ENCODE peak calls at places on chromosome 11, in seven cellular contexts. E is neural progenitor cell, M is hepatocyte, Q is H9, C is fibroblast of lung, V is astrocyte, U is HCT116. G is an unnamed sample.

GRCh38 chr11:65208785-65209710 is 27.3 kb downstream of the CAPN1 start:
- DNase-seq in E (no peak), M (no peak), Q (no peak), C (no peak), V (no peak), U (no peak), G (no peak)

GRCh38 chr11:14148653-14149273 is 186.2 kb downstream of the SPON1 start:
- DNase-seq in E (peak), M (peak), Q (no peak), C (peak), V (peak), U (peak), G (peak)

GRCh38 chr11:20388096-20389055 is 860 bp downstream of the PRMT3 start:
- DNase-seq in E (no peak), M (no peak), Q (no peak), C (no peak), V (peak), U (no peak), G (peak)

GRCh38 chr11:73249858-73250773 is 22.0 kb upstream of the P2RY6 start:
- DNase-seq in E (no peak), M (no peak), Q (peak), C (no peak), V (no peak), U (no peak), G (no peak)

GRCh38 chr11:36056160-36056751 is 112.4 kb downstream of the LDLRAD3 start:
- DNase-seq in E (peak), M (peak), Q (peak), C (no peak), V (no peak), U (no peak), G (no peak)

GRCh38 chr11:59175104-59175503 is 3.2 kb downstream of the DTX4 start:
- DNase-seq in E (peak), M (no peak), Q (no peak), C (no peak), V (no peak), U (no peak), G (no peak)

GRCh38 chr11:115316682-115317081 is 187.5 kb downstream of the CADM1 start:
- DNase-seq in E (no peak), M (no peak), Q (no peak), C (no peak), V (no peak), U (no peak), G (no peak)

GRCh38 chr11:126359431-126360048 is 4.1 kb downstream of the ST3GAL4 start:
- DNase-seq in E (no peak), M (peak), Q (no peak), C (peak), V (peak), U (no peak), G (no peak)

GRCh38 chr11:123682976-123683375 is 28.6 kb upstream of the SCN3B start:
- DNase-seq in E (no peak), M (no peak), Q (no peak), C (no peak), V (no peak), U (no peak), G (no peak)

GRCh38 chr11:134454146-134454690 is 42.2 kb upstream of the B3GAT1 start:
- DNase-seq in E (no peak), M (no peak), Q (no peak), C (no peak), V (no peak), U (no peak), G (no peak)

GRCh38 chr11:109527496-109527895 is 105.5 kb downstream of the C11orf87 start:
- DNase-seq in E (no peak), M (no peak), Q (no peak), C (peak), V (peak), U (no peak), G (no peak)

GRCh38 chr11:76657139-76657823 is 13.3 kb downstream of the LRRC32 start:
- DNase-seq in E (no peak), M (no peak), Q (peak), C (no peak), V (no peak), U (no peak), G (no peak)

GRCh38 chr11:8328848-8329330 is 65.2 kb upstream of the LMO1 start:
- DNase-seq in E (peak), M (peak), Q (peak), C (peak), V (peak), U (peak), G (peak)

DNA sequence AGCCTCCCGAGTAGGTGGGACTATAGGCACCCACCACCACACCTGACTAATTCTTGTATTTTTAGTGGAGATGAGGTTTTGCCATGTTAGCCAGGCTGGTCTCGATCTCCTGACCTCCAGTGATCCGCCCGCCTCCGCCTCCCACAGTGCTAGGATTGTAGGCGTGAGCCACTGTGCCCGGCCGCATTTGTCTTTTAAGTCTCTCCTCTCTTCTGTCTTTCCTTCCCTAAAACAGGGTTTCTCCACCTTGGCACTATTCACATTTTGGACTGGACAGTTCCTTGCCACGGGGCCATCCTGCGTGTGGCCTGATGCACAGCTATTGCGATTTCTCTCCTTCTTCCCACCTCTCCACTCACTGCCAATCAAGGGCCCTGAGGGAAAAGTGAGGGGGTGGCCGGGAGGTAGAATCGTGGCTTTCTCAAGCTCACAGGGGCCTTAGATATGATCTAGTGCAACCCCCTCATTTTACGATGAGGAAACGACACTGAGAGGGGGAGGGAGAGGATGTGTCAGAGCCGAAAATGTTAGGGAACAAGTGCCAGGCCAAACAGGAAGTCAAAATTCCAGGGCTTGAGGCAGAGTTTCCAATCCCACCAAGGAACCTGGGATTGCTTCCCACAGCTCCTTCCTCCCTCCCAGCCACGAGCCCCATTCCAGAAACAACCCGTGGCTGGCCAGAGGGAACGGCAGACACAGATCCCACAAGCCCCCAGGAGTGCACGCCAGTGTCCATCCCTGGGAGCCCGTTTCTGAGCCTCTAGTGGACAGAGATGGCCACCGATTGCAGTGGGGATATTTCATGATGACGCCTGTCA is 21.2 kb downstream of the SCGB1A1 start:
- DNase-seq in E (no peak), M (no peak), Q (no peak), C (peak), V (peak), U (no peak), G (no peak)
- H2AFZ ChIP-seq in E (peak), M (no peak), Q (no peak), C (peak), V (peak), U (no peak), G (no peak)

DNA sequence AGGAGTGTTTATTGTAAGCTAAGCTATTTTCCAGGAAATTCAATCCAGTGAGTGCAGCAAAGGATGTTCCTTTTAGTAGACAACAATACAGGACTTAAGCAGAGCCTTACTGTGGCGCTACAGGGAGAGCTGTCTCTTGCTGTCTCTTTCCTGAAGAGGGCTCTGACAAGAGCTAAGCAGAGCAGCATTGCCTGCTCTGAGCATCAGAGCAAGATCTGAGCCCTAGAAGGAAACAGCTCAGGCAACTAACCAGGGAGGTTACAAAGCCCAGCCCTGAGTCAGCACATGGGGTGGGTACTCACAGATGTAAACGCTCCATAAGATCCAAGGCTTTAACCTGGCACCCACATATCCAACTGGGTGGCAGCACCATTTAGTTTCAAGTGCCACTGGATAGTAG is 8.0 kb downstream of the LAYN start:
- DNase-seq in E (no peak), M (no peak), Q (no peak), C (no peak), V (no peak), U (no peak), G (no peak)
- TF ChIP-seq CTCF in E (no peak), M (no peak), Q (no peak), C (no peak), V (no peak), U (no peak), G (no peak)

GRCh38 chr11:102286292-102286691 is 31.0 kb upstream of the BIRC3 start:
- DNase-seq in E (no peak), M (no peak), Q (no peak), C (no peak), V (no peak), U (no peak), G (no peak)
- H2AFZ ChIP-seq in E (no peak), M (no peak), Q (no peak), C (no peak), V (no peak), U (peak), G (no peak)

GRCh38 chr11:118524356-118524755 is 2.9 kb upstream of the TTC36 start:
- DNase-seq in E (no peak), M (no peak), Q (no peak), C (no peak), V (no peak), U (no peak), G (no peak)

GRCh38 chr11:118527109-118527508 is at the start of gene TTC36:
- DNase-seq in E (no peak), M (no peak), Q (no peak), C (no peak), V (no peak), U (no peak), G (no peak)

GRCh38 chr11:118528511-118528910 is 1.2 kb downstream of the TTC36 start:
- DNase-seq in E (no peak), M (no peak), Q (no peak), C (no peak), V (no peak), U (no peak), G (no peak)

GRCh38 chr11:118524757-118525465 is 2.4 kb upstream of the TTC36 start:
- DNase-seq in E (no peak), M (no peak), Q (no peak), C (peak), V (no peak), U (no peak), G (no peak)

GRCh38 chr11:118526688-118527087 is 586 bp upstream of the TTC36 start:
- DNase-seq in E (no peak), M (no peak), Q (no peak), C (no peak), V (no peak), U (no peak), G (no peak)
- TF ChIP-seq CTCF in E (no peak), M (no peak), Q (no peak), C (no peak), V (no peak), U (no peak), G (no peak)

GRCh38 chr11:57499983-57500461 is 15.5 kb downstream of the SLC43A1 start:
- DNase-seq in E (no peak), M (no peak), Q (no peak), C (no peak), V (no peak), U (no peak), G (no peak)
- H2AFZ ChIP-seq in E (no peak), M (peak), Q (no peak), C (peak), V (peak), U (peak), G (no peak)

GRCh38 chr11:3052109-3052479 is 5.1 kb downstream of the CARS1 start:
- DNase-seq in E (no peak), M (no peak), Q (no peak), C (no peak), V (no peak), U (no peak), G (no peak)

GRCh38 chr11:3052567-3052966 is 4.7 kb downstream of the CARS1 start:
- DNase-seq in E (no peak), M (no peak), Q (no peak), C (no peak), V (no peak), U (no peak), G (no peak)

GRCh38 chr11:3050386-3051325 is 6.6 kb downstream of the CARS1 start:
- DNase-seq in E (no peak), M (no peak), Q (no peak), C (no peak), V (no peak), U (no peak), G (no peak)

GRCh38 chr11:3049430-3050243 is 7.6 kb downstream of the CARS1 start:
- DNase-seq in E (no peak), M (peak), Q (no peak), C (peak), V (peak), U (peak), G (peak)

DNA sequence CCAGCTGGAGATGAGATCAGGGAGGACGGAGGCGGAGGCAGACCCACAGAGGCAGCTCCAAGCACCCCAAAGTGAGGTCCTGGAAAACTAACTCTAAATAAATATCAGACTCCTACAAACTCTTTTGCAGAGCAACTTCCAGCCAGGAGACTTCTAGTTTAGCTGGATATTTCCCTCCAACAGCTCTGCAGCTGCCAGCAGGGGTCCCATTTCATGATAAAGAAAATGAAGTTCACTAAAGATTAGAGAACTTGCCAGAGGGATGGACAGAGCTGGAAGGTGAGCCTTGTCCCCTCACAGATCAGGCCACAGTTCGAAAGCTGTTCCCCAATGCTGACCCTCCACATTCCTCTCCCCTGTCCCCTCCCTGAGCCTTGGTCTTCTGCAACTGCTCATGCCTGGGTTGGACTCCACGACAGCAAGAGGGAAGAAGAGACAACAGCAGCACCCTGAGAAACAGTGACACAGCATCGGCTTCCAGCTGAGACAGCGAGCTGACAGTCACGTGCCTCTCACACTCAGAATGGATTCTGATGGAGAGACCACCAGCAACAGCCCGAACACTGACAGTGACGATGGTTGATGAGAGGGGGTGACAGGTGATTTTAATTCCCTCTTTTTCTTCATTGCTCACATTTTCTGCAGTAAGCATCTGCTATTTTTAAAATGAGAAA is 5.7 kb downstream of the CARS1 start:
- DNase-seq in E (no peak), M (no peak), Q (no peak), C (no peak), V (no peak), U (no peak), G (no peak)
- TF ChIP-seq CTCF in E (no peak), M (no peak), Q (no peak), C (no peak), V (peak), U (no peak), G (no peak)

DNA sequence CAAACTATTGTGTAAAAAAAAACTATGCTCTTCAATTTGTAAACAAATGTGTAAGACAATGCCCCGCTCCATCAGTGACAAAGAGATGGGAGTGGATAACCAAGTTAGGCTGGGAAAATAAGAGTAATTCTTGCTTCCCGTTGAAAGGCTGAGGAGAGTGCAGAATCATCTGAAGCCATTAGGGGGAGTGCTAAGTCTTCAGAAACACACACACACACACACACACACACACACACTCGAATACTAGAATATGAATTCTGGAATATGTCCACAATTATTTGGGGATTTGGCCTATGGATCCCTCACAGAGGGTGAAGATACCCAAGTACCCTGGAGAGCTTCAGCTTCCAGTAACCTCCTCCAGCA is 27.8 kb upstream of the ROBO3 start:
- DNase-seq in E (peak), M (peak), Q (peak), C (peak), V (peak), U (peak), G (peak)
- H2AFZ ChIP-seq in E (no peak), M (no peak), Q (no peak), C (no peak), V (no peak), U (no peak), G (peak)

DNA sequence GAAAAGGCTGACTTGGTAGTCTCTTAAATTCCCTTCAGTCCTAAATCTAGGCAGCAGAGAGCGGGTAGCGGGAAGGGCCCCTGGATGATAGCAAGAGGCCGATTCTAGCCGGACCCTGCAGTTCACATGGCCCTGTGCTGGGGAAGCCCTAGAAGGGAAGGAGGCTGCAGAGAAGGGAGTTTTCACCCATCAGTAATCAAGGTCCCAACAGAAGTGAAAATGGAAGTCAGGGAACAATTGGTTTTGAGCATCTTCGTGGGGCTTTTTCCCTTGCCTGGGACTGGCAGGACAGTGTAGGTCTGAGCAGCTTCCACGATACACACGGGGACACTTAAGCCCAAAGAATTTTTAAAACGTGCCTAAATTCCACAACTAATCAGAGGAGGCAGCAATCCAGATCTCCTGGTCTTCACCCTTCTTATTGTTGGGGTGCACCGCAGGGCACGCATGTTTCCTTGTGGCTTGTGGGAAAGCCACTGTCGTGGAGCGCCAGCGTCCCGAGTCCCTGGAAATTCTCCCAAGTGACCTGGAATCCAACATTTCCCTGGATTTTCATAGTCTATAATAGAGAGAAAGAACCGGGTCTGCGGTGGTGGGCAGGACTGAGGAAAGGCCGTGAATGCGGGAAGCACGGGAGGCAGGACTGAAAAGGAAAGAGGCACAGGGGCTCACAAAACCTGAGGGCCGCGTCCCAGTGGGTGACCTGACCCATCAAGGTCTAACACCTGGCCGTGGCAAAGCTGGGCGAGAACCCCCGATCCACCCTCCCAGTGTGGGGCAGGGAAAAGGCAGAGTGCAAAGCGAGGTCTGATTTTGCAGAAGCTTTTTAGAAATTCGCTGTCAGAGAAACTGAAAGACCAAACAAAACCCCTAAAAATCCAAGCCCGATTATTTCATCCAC is 832 bp upstream of the OAF start:
- DNase-seq in E (peak), M (no peak), Q (no peak), C (no peak), V (no peak), U (no peak), G (no peak)
- TF ChIP-seq CTCF in E (no peak), M (no peak), Q (no peak), C (no peak), V (no peak), U (no peak), G (no peak)

GRCh38 chr11:86991341-86991740 is 36.1 kb upstream of the FZD4 start:
- DNase-seq in E (no peak), M (no peak), Q (no peak), C (no peak), V (no peak), U (no peak), G (no peak)

GRCh38 chr11:86988351-86988881 is 33.2 kb upstream of the FZD4 start:
- DNase-seq in E (no peak), M (no peak), Q (no peak), C (no peak), V (no peak), U (no peak), G (no peak)

GRCh38 chr11:86987687-86988086 is 32.5 kb upstream of the FZD4 start:
- DNase-seq in E (no peak), M (no peak), Q (no peak), C (no peak), V (no peak), U (no peak), G (no peak)

GRCh38 chr11:86990520-86990919 is 35.3 kb upstream of the FZD4 start:
- DNase-seq in E (peak), M (peak), Q (no peak), C (peak), V (peak), U (peak), G (no peak)

DNA sequence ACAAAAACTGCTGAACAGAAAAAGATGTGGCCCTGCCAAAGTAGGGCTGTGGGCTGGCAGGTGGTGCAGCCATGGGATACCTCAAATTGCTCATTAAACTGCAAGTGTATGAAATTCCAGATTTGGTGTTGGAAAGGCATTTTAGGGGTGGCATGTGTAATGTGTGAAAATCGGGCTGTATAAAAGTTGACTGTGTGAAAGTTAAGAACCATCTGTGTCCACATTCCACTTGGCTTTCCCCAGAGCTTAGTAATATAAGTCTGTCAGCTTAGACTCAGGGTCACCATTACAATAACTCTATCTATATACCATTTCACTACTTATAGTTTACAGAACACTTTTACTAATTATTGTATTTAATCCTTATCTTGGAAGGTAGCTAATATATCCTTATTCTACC is 34.9 kb upstream of the FZD4 start:
- DNase-seq in E (no peak), M (no peak), Q (no peak), C (peak), V (peak), U (no peak), G (no peak)
- H2AFZ ChIP-seq in E (no peak), M (no peak), Q (no peak), C (no peak), V (no peak), U (no peak), G (no peak)

GRCh38 chr11:17351510-17352176 is at the start of gene NCR3LG1:
- DNase-seq in E (peak), M (peak), Q (peak), C (peak), V (peak), U (no peak), G (peak)

GRCh38 chr11:17352925-17353227 is 1.3 kb downstream of the NCR3LG1 start:
- DNase-seq in E (peak), M (peak), Q (peak), C (peak), V (no peak), U (no peak), G (peak)

GRCh38 chr11:17353228-17354021 is 1.8 kb downstream of the NCR3LG1 start:
- DNase-seq in E (peak), M (peak), Q (peak), C (peak), V (peak), U (peak), G (peak)

GRCh38 chr11:17350455-17351170 is 987 bp upstream of the NCR3LG1 start:
- DNase-seq in E (no peak), M (no peak), Q (no peak), C (no peak), V (no peak), U (no peak), G (no peak)

GRCh38 chr11:17351171-17351509 is 460 bp upstream of the NCR3LG1 start:
- DNase-seq in E (no peak), M (no peak), Q (no peak), C (no peak), V (no peak), U (no peak), G (no peak)
- TF ChIP-seq CTCF in E (peak), M (peak), Q (peak), C (peak), V (peak), U (no peak), G (peak)

G was measured in OCI-LY7.